ENCODE peak calls at places on chromosomes 5 and 9, in five cellular contexts. T is spleen, N is esophagus squamous epithelium, O is breast epithelium, B is H1. K is an unnamed sample. For H3K9me3, the result is how much of the 10 kb centered on the place peaks cover.

GRCh38 chr5:132760601-132761317 is 13.5 kb downstream of the CCNI2 start:
- DNase-seq in B (no peak), T (no peak), O (peak), N (no peak), K (no peak)

GRCh38 chr9:22954964-22955363 is 508.3 kb downstream of the DMRTA1 start:
- DNase-seq in B (no peak), T (no peak), O (no peak), N (no peak), K (no peak)

GRCh38 chr5:79947486-79948023 is 43.5 kb downstream of the MTX3 start:
- DNase-seq in B (no peak), T (no peak), N (no peak), O (no peak), K (no peak)

GRCh38 chr5:105218018-105218417 is 1655.4 kb upstream of the NUDT12 start:
- DNase-seq in N (no peak), O (no peak), B (no peak), T (no peak), K (no peak)

GRCh38 chr5:151205411-151205810 is 18.5 kb downstream of the CCDC69 start:
- DNase-seq in N (no peak), O (no peak), B (no peak), T (no peak), K (no peak)

GRCh38 chr5:57488308-57488955 is 5.8 kb upstream of the ACTBL2 start:
- DNase-seq in B (no peak), O (no peak), T (no peak), N (no peak), K (peak)

GRCh38 chr9:121788686-121789366 is 137.4 kb downstream of the DAB2IP start:
- DNase-seq in N (no peak), O (no peak), B (no peak), T (no peak), K (no peak)

GRCh38 chr9:84862786-84863185 is 193.3 kb downstream of the NTRK2 start:
- DNase-seq in B (peak), T (no peak), O (no peak), N (no peak), K (peak)

GRCh38 chr5:142551242-142552067 is 134.4 kb downstream of the FGF1 start:
- DNase-seq in O (no peak), T (no peak), N (no peak), B (peak), K (peak)

GRCh38 chr9:84991506-84991855 is 322.0 kb downstream of the NTRK2 start:
- DNase-seq in T (no peak), O (no peak), B (no peak), N (no peak), K (no peak)

GRCh38 chr5:57986746-57987145 is 473.1 kb downstream of the PLK2 start:
- DNase-seq in B (no peak), N (no peak), O (no peak), T (no peak), K (peak)

GRCh38 chr9:92610470-92611420 is 59.2 kb downstream of the IPPK start:
- DNase-seq in B (no peak), T (no peak), N (no peak), O (no peak), K (peak)

GRCh38 chr9:92308893-92309292 is 15.4 kb upstream of the IARS1 start:
- DNase-seq in T (no peak), B (no peak), N (no peak), O (no peak), K (no peak)

GRCh38 chr5:10740384-10740783 is 20.6 kb downstream of the DAP start:
- DNase-seq in N (no peak), T (no peak), O (no peak), B (no peak), K (no peak)

GRCh38 chr9:79800578-79800977 is 228.8 kb downstream of the TLE4 start:
- DNase-seq in B (no peak), O (no peak), T (no peak), N (no peak), K (no peak)

GRCh38 chr5:36877667-36878420 is 1.3 kb downstream of the NIPBL start:
- DNase-seq in N (no peak), T (no peak), B (no peak), O (no peak), K (no peak)

GRCh38 chr5:59789197-59789596 is 104.3 kb downstream of the PDE4D start:
- DNase-seq in T (no peak), N (no peak), O (no peak), B (no peak), K (peak)

GRCh38 chr5:172834570-172835245 is 657 bp downstream of the ERGIC1 start:
- DNase-seq in B (no peak), O (no peak), N (no peak), T (peak), K (no peak)

GRCh38 chr5:74903165-74903787 is 37.1 kb upstream of the FAM169A start:
- DNase-seq in O (peak), B (peak), T (no peak), N (no peak), K (no peak)

GRCh38 chr9:111691686-111692329 is 30.4 kb downstream of the GNG10 start:
- DNase-seq in T (no peak), O (no peak), B (no peak), N (no peak), K (no peak)

DNA sequence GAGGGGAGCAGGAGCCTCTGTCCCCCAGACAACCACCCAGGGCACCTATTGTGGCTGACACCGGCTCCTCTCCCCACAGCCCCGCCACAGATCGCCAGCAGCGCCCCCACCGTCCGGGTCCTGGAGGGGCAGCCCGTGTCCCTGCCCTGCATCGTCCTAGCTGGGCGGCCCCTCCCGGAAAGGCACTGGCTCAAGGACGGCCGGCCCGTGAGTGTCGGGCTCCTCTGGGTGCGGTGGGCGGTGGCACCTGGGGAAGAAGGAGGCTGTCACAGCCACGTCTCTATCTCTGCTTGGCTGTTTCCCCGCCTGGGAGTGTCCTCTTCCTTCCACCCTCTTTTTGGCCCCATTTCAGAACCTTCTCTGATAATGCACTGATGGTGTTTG is 55.1 kb downstream of the HMCN2 start:
- DNase-seq in O (no peak), T (no peak), N (no peak), B (no peak), K (no peak)
- H3K27ac ChIP-seq in O (no peak), T (no peak), N (peak), B (no peak), K (no peak)

DNA sequence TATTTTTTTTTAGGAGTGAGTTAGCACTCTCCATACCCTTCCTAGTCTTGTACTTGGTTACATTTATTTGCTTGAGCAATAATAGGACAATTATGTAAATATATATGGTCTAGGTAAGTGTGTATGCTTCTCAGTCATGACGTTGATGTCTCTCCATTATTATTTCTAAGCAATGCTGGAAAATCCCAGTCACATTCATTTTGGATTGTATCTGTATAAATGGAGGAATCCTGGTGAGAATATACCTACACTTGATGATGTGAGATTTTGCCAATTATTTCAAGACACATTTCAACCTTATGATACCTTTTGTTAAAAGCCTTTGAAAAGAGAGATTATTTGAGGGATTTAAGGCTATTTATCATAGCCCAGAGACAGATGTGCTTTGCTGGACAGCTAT is 2244.5 kb upstream of the WWC1 start:
- DNase-seq in O (no peak), N (no peak), B (no peak), T (no peak), K (no peak)
- H3K9me3 ChIP-seq in O (under half), N (under half), B (under half), T (under half), K (under half)

DNA sequence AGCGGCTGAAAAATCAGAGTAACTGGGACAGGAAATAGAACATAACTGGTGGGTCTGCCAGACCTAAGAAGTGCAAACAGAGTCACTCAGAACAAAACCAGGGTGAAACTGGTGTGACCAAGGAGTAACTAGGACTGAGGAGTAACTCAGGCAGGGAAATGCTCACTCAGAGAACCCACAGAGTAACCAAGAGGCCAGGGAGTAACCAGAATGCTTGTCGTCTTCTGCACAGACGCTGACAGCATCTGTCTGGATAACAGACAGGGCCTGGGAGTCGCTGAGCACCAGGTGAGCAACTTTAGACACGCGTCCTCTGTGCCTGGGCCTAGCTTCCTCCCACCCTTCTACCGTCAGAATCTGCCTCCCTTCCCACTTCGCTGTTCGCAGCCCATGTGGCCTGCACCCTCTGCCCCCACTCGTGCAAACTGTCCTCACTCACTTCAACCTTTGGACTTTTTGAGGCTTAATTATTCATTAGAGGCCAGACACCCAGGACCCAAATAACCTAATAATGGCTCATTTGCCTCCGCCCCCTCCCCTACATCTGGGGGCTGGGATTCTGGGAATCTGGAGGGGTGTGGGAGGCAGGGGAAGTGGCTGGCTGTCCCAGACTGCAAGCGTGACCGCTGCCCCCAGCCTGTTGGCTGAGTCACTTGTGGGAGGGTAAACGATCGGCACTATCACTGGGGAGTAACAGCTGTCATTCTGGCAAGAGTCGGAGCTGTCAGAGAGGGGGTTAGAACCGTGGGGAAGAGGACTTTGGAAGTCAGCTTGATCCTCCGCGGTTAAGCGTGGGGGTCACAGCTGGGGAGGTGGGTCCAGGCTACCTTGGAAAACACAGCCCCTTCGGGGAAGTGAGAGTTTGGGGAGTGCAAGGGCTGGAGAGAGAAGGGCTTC is 638 bp downstream of the AQP3 start:
- DNase-seq in N (no peak), T (no peak), O (no peak), B (no peak), K (peak)
- TF ChIP-seq POLR2A in N (no peak), T (no peak), O (no peak), B (no peak), K (no peak)

DNA sequence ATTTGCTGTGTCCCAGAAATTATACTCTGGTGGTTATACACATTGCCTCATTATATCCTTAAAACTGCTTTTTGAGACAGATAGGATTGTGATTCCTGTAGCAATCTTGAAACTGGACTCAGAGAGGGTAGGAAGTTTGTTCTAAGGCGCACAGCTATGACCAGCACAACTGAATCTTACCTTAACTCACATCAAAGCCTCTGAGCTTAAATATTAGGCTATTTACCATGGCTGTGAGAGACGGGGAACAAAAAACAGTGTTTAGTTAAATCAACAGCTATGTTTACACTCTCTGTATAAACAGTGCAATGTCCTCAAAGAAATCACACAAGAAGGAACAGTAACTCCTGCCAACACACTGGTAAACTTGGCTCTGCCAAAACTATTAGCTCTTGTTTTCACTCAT is 50.9 kb upstream of the TUT7 start:
- DNase-seq in B (no peak), N (no peak), O (no peak), T (no peak), K (no peak)
- H3K27ac ChIP-seq in B (no peak), N (peak), O (no peak), T (no peak), K (peak)

DNA sequence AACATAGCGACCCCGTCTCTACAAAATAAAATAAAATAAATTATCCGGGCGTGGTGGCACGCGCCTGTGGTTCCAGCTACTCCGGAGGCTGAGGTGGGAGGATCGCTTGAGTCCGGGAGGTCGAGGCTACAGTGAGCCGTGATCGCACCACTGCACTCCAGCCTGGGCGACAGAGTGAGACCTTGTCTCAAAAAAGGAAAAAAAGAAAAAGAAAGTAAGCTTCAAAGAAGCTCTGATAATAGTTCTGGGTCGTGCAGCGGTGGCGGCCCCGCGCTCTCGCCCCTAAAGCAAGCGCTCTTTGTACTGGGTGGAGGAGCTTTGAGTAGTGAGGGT is 6.8 kb downstream of the TLX3 start:
- DNase-seq in T (no peak), N (no peak), O (no peak), B (no peak), K (no peak)
- H3K9me3 ChIP-seq in T (under half), N (under half), O (under half), B (under half), K (under half)

GRCh38 chr9:93955356-93956182 is 414 bp upstream of the BARX1 start:
- DNase-seq in T (no peak), N (no peak), B (no peak), O (no peak), K (no peak)
- TF ChIP-seq POLR2A in T (no peak), N (no peak), B (no peak), O (no peak), K (no peak)

GRCh38 chr9:38391278-38392118 is 1.0 kb upstream of the ALDH1B1 start:
- DNase-seq in O (no peak), N (no peak), B (no peak), T (peak), K (no peak)

GRCh38 chr9:38390851-38391250 is 1.7 kb upstream of the ALDH1B1 start:
- DNase-seq in N (no peak), O (no peak), T (peak), B (no peak), K (no peak)

GRCh38 chr9:38394419-38394818 is 1.9 kb downstream of the ALDH1B1 start:
- DNase-seq in B (no peak), N (no peak), T (peak), O (no peak), K (no peak)

GRCh38 chr9:38393128-38393809 is 767 bp downstream of the ALDH1B1 start:
- DNase-seq in B (no peak), O (no peak), T (peak), N (no peak), K (no peak)

GRCh38 chr9:38392235-38393127 is at the start of gene ALDH1B1:
- DNase-seq in O (peak), B (peak), T (peak), N (no peak), K (peak)
- H3K27ac ChIP-seq in O (peak), B (peak), T (peak), N (peak), K (peak)

DNA sequence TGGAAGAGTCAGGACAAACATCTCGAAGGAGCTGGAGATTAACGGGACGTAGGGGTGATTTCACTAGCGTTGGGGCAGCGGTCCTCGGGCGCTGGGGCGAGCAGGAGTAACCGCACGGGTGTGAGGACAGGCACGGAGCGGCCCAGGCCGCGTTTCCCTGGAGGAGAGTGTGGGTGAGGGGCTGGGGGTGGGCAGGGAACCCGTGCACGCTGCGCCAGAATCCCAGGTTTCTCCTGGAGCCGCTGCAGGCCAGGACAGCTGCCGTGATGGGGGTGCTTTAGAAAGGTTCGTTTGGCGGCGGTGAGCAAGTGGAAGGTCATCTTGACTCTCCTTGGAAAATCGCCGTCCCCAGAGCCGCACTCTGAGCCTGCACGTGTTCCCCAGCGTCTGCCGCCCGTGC is 290.2 kb upstream of the IRX1 start:
- DNase-seq in O (no peak), N (no peak), T (peak), B (no peak), K (no peak)
- H3K9me3 ChIP-seq in O (under half), N (under half), T (under half), B (under half), K (under half)

GRCh38 chr5:32444191-32444945 is at the start of gene ZFR:
- DNase-seq in B (peak), O (peak), T (peak), N (peak), K (peak)
- TF ChIP-seq POLR2A in B (peak), O (peak), T (peak), N (peak), K (peak)

K was measured in uterus.